ENCODE peak calls at places on chromosomes 7 and 10, in six cellular contexts. T, W, E, I, R and V are unnamed samples.

GRCh38 chr7:47622946-47623640 is 41.2 kb upstream of the TNS3 start:
- DNase-seq in R (no peak), W (peak; percentile 77), T (no peak), E (peak; percentile 59), I (no peak), V (no peak)

GRCh38 chr7:12802070-12802469 is 114.6 kb downstream of the ARL4A start:
- DNase-seq in T (no peak), I (no peak), W (no peak), E (no peak), R (no peak), V (no peak)

GRCh38 chr10:90859321-90859751 is 1.5 kb upstream of the HTR7 start:
- DNase-seq in T (no peak), E (no peak), I (no peak), R (no peak), W (no peak), V (no peak)

GRCh38 chr7:101465576-101466196 is 103.0 kb downstream of the COL26A1 start:
- DNase-seq in R (no peak), I (no peak), W (no peak), E (no peak), T (no peak), V (no peak)

GRCh38 chr10:101099901-101100300 is 31.2 kb upstream of the TLX1 start:
- DNase-seq in E (no peak), T (no peak), W (no peak), R (no peak), I (no peak), V (no peak)

GRCh38 chr7:14888904-14889482 is 13.6 kb downstream of the DGKB start:
- DNase-seq in I (no peak), W (no peak), T (no peak), E (no peak), R (no peak), V (no peak)

GRCh38 chr10:11236234-11236633 is 218.6 kb downstream of the CELF2 start:
- DNase-seq in R (no peak), I (no peak), E (no peak), T (no peak), W (no peak), V (no peak)

GRCh38 chr7:40763319-40764287 is 628.8 kb downstream of the SUGCT start:
- DNase-seq in R (no peak), W (no peak), T (no peak), E (no peak), I (no peak), V (no peak)

GRCh38 chr7:97017197-97018125 is 7.2 kb downstream of the DLX5 start:
- DNase-seq in I (no peak), W (no peak), E (no peak), T (no peak), R (no peak), V (no peak)

GRCh38 chr7:97018126-97018601 is 6.5 kb downstream of the DLX5 start:
- DNase-seq in I (no peak), W (no peak), R (no peak), E (no peak), T (no peak), V (no peak)

GRCh38 chr7:97015279-97015678 is 9.4 kb downstream of the DLX5 start:
- DNase-seq in E (no peak), T (no peak), R (no peak), W (no peak), I (no peak), V (no peak)

GRCh38 chr7:97015787-97016391 is 8.7 kb downstream of the DLX5 start:
- DNase-seq in R (no peak), W (no peak), E (no peak), I (no peak), T (no peak), V (no peak)

GRCh38 chr7:97016392-97017196 is 8.0 kb downstream of the DLX5 start:
- DNase-seq in I (no peak), E (no peak), W (no peak), T (no peak), R (no peak), V (no peak)
- TF ChIP-seq CTCF in I (no peak), E (no peak), W (no peak), T (no peak), R (no peak), V (no peak)

GRCh38 chr7:158039270-158039669 is 548.4 kb downstream of the PTPRN2 start:
- DNase-seq in R (no peak), I (no peak), W (no peak), T (no peak), E (no peak), V (no peak)
- H3K27ac ChIP-seq in R (no peak overlapping the region), I (no peak overlapping the region), W (no peak overlapping the region), T (no peak overlapping the region), E (no peak overlapping the region), V (no peak overlapping the region)

GRCh38 chr10:84574101-84574500 is 245.7 kb downstream of the CCSER2 start:
- DNase-seq in R (no peak), E (no peak), W (no peak), I (no peak), T (no peak), V (no peak)
- TF ChIP-seq CTCF in R (no peak), E (no peak), W (no peak), I (no peak), T (no peak), V (no peak)

GRCh38 chr10:104088239-104088638 is 2.6 kb upstream of the COL17A1 start:
- DNase-seq in R (no peak), T (no peak), I (no peak), W (no peak), E (no peak), V (no peak)

GRCh38 chr10:104080762-104081161 is 4.9 kb downstream of the COL17A1 start:
- DNase-seq in E (no peak), W (no peak), I (peak; percentile 31), T (no peak), R (no peak), V (no peak)

GRCh38 chr10:104085801-104086400 is at the start of gene COL17A1:
- DNase-seq in W (no peak), T (no peak), E (no peak), I (no peak), R (no peak), V (no peak)

GRCh38 chr10:104081998-104082397 is 3.7 kb downstream of the COL17A1 start:
- DNase-seq in T (no peak), E (no peak), W (no peak), I (no peak), R (no peak), V (no peak)

GRCh38 chr10:104084482-104085142 is 1.1 kb downstream of the COL17A1 start:
- DNase-seq in E (no peak), T (no peak), R (no peak), I (no peak), W (no peak), V (no peak)
- H3K27ac ChIP-seq in E (no peak overlapping the region), T (no peak overlapping the region), R (no peak overlapping the region), I (no peak overlapping the region), W (no peak overlapping the region), V (no peak overlapping the region)

DNA sequence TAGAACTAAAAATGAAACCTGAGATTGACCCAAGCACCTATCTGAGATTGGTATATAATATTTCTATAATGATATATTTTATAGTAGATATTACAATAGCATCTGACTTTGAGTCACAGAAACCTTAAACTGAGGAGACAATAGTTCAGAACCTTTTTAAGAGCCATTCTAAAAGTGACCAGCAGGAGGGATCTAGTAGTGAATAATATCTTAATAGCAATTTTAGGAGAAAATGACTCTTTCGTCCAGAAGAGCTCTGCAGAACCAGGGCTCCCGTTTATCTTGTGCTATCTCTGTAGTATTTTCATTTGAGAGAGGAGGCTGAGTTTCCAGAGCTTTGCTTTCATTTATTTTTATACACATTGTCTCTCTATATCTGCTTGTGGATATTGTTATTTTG is 68.1 kb downstream of the PODXL start:
- DNase-seq in W (no peak), I (no peak), R (no peak), E (no peak), T (no peak), V (no peak)
- TF ChIP-seq CTCF in W (no peak), I (no peak), R (peak; percentile 34), E (no peak), T (peak; percentile 34), V (peak; percentile 43)

DNA sequence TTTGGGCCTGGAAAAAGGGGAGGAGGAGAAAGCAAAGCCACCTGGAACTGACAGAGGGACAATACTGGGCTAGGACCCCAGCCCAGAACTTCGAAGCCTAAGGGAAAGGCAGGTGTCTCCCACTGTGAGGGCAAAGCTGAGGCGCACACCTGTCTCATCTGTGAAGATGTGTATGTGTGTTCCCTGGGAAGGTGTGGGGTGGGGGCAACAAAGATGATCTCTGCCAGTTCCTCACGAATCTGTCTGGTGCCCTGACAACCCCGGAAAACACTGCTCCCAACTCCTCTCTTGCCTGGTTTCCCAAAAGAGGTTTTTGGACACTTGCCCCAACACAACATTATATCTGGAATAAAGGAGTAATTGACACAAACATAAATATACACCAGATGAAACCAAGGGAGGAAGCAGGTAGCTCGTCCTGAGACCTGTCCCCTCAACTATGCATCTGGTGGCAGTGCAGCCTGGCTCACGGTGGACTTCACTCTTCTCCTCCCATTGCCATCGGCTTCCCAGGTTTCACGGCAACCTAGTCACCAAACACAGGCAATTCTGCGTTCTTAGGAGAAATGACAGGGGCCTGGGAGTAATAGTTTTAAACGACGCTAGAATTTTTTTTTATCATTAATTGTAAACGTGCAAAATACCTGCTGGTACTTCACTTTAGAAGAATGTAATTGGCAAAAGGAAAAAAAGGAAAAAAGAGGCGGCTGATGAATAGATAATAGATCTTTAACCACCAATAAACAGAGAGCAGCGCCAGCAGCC is 1.7 kb upstream of the EMX2 start:
- DNase-seq in I (no peak), T (no peak), W (peak; percentile 44), R (no peak), E (no peak), V (no peak)
- H3K27ac ChIP-seq in I (no peak overlapping the region), T (no peak overlapping the region), W (peak overlapping the region; percentile 98), R (no peak overlapping the region), E (peak overlapping the region; percentile 22), V (no peak overlapping the region)